ENCODE peak calls at places on chromosomes 13 and 19, in nine cellular contexts. R is BE2C, T is B cell, V is A549, F is AG04449, O is neural crest cell, B is brain microvascular endothelial cell, H is nephron progenitor cell, J is endothelial cell. S is an unnamed sample.

GRCh38 chr13:38582133-38582532 is 104.7 kb upstream of the FREM2 start:
- DNase-seq in R (peak), T (peak), V (peak), F (no peak), O (peak), B (peak), H (peak), J (peak), S (peak)

GRCh38 chr19:13022111-13022858 is 27.0 kb downstream of the NFIX start:
- DNase-seq in R (no peak), T (peak), V (no peak), F (no peak), O (no peak), B (peak), H (no peak), J (no peak), S (no peak)

GRCh38 chr13:73421310-73421912 is 362.6 kb downstream of the KLF5 start:
- DNase-seq in R (no peak), T (no peak), V (no peak), F (no peak), O (no peak), B (no peak), H (no peak), J (no peak), S (peak)

GRCh38 chr19:48415395-48415794 is 21.9 kb downstream of the GRIN2D start:
- DNase-seq in R (peak), T (peak), V (peak), F (no peak), O (no peak), B (peak), H (peak), J (peak), S (peak)

GRCh38 chr13:113663934-113664333 is 3.1 kb upstream of the GRK1 start:
- DNase-seq in R (peak), T (no peak), V (no peak), F (no peak), O (no peak), B (no peak), H (no peak), J (no peak), S (no peak)

GRCh38 chr19:51688665-51689571 is 4.2 kb upstream of the SPACA6 start:
- DNase-seq in R (peak), T (no peak), V (peak), F (peak), O (peak), B (peak), H (peak), J (peak), S (peak)

GRCh38 chr13:88932950-88933349 is 1261.8 kb downstream of the SLITRK5 start:
- DNase-seq in R (no peak), T (no peak), V (no peak), F (no peak), O (no peak), B (no peak), H (no peak), J (no peak), S (no peak)

GRCh38 chr13:41960195-41960699 is 662 bp downstream of the VWA8 start:
- DNase-seq in R (peak), T (no peak), V (no peak), F (no peak), O (no peak), B (no peak), H (peak), J (no peak), S (peak)

GRCh38 chr13:66513728-66514127 is 716.4 kb downstream of the PCDH9 start:
- DNase-seq in R (no peak), T (no peak), V (no peak), F (no peak), O (no peak), B (peak), H (no peak), J (no peak), S (peak)

GRCh38 chr19:50932018-50932689 is 20.7 kb downstream of the KLK5 start:
- DNase-seq in R (no peak), T (no peak), V (no peak), F (no peak), O (no peak), B (no peak), H (no peak), J (no peak), S (no peak)

GRCh38 chr19:17496337-17496997 is 15.0 kb upstream of the PGLS start:
- DNase-seq in R (peak), T (peak), V (peak), F (no peak), O (peak), B (peak), H (peak), J (peak), S (peak)

GRCh38 chr13:111171629-111172028 is 56.5 kb downstream of the ARHGEF7 start:
- DNase-seq in R (no peak), T (no peak), V (no peak), F (no peak), O (no peak), B (no peak), H (no peak), J (no peak), S (no peak)

GRCh38 chr19:1313695-1314613 is 28.3 kb downstream of the EFNA2 start:
- DNase-seq in R (peak), T (no peak), V (peak), F (no peak), O (no peak), B (no peak), H (no peak), J (no peak), S (peak)

GRCh38 chr19:56839665-56840451 is 668 bp downstream of the PEG3 start:
- DNase-seq in R (peak), T (peak), V (no peak), F (no peak), O (no peak), B (peak), H (no peak), J (no peak), S (no peak)

GRCh38 chr19:10946964-10947657 is 13.7 kb upstream of the SMARCA4 start:
- DNase-seq in R (no peak), T (no peak), V (peak), F (peak), O (no peak), B (no peak), H (no peak), J (no peak), S (peak)

GRCh38 chr13:27406178-27406939 is 18.1 kb upstream of the GTF3A start:
- DNase-seq in R (peak), T (peak), V (peak), F (no peak), O (no peak), B (peak), H (no peak), J (peak), S (peak)

GRCh38 chr19:57559008-57559403 is 657 bp downstream of the ZNF550 start:
- DNase-seq in R (peak), T (peak), V (peak), F (no peak), O (no peak), B (peak), H (peak), J (peak), S (no peak)

GRCh38 chr19:55697698-55698097 is 22.7 kb downstream of the EPN1 start:
- DNase-seq in R (no peak), T (no peak), V (no peak), F (no peak), O (no peak), B (no peak), H (no peak), J (no peak), S (no peak)

GRCh38 chr19:31258211-31259052 is 90.8 kb downstream of the TSHZ3 start:
- DNase-seq in R (no peak), T (no peak), V (no peak), F (no peak), O (no peak), B (no peak), H (no peak), J (no peak), S (no peak)

GRCh38 chr13:109592776-109593175 is 193.6 kb downstream of the IRS2 start:
- DNase-seq in R (no peak), T (no peak), V (no peak), F (no peak), O (no peak), B (no peak), H (no peak), J (no peak), S (no peak)

GRCh38 chr19:1322198-1322981 is 36.7 kb downstream of the EFNA2 start:
- DNase-seq in R (no peak), T (no peak), V (no peak), F (no peak), O (no peak), B (no peak), H (no peak), J (no peak), S (no peak)

GRCh38 chr19:2055871-2056809 is 5.1 kb upstream of the MKNK2 start:
- DNase-seq in R (no peak), T (peak), V (peak), F (no peak), O (no peak), B (no peak), H (no peak), J (no peak), S (peak)

GRCh38 chr13:108987488-108987887 is 358.1 kb downstream of the MYO16 start:
- DNase-seq in R (no peak), T (no peak), V (no peak), F (peak), O (no peak), B (no peak), H (no peak), J (no peak), S (no peak)

GRCh38 chr19:38715540-38715939 is 28.7 kb downstream of the CAPN12 start:
- DNase-seq in R (no peak), T (no peak), V (no peak), F (no peak), O (no peak), B (no peak), H (no peak), J (no peak), S (no peak)

GRCh38 chr19:1156305-1156801 is 17.7 kb downstream of the SBNO2 start:
- DNase-seq in R (no peak), T (no peak), V (peak), F (no peak), O (no peak), B (no peak), H (no peak), J (no peak), S (no peak)

GRCh38 chr13:29118471-29118870 is 298.3 kb downstream of the MTUS2 start:
- DNase-seq in R (no peak), T (no peak), V (no peak), F (no peak), O (no peak), B (no peak), H (no peak), J (no peak), S (no peak)

GRCh38 chr13:99314640-99315176 is 7.5 kb upstream of the GPR183 start:
- DNase-seq in R (no peak), T (no peak), V (no peak), F (no peak), O (no peak), B (peak), H (no peak), J (no peak), S (peak)

GRCh38 chr19:19656451-19657396 is 6.8 kb downstream of the ATP13A1 start:
- DNase-seq in R (no peak), T (no peak), V (no peak), F (no peak), O (no peak), B (no peak), H (no peak), J (no peak), S (no peak)

GRCh38 chr13:97198753-97199152 is 23.4 kb upstream of the MBNL2 start:
- DNase-seq in R (no peak), T (no peak), V (no peak), F (no peak), O (no peak), B (no peak), H (no peak), J (no peak), S (no peak)

GRCh38 chr19:1901940-1902404 is 3.2 kb upstream of the ADAT3 start:
- DNase-seq in R (no peak), T (no peak), V (no peak), F (no peak), O (no peak), B (no peak), H (no peak), J (no peak), S (no peak)

GRCh38 chr13:27794075-27794691 is 1.9 kb downstream of the GSX1 start:
- DNase-seq in R (no peak), T (no peak), V (no peak), F (no peak), O (no peak), B (no peak), H (peak), J (no peak), S (no peak)

GRCh38 chr13:33016414-33017409 is at the start of gene KL:
- DNase-seq in R (peak), T (peak), V (peak), F (no peak), O (peak), B (no peak), H (peak), J (peak), S (no peak)
- TF ChIP-seq CTCF in R (no peak), T (no peak), V (no peak), F (no peak), O (peak), B (peak), H (no peak), J (no peak), S (peak)

DNA sequence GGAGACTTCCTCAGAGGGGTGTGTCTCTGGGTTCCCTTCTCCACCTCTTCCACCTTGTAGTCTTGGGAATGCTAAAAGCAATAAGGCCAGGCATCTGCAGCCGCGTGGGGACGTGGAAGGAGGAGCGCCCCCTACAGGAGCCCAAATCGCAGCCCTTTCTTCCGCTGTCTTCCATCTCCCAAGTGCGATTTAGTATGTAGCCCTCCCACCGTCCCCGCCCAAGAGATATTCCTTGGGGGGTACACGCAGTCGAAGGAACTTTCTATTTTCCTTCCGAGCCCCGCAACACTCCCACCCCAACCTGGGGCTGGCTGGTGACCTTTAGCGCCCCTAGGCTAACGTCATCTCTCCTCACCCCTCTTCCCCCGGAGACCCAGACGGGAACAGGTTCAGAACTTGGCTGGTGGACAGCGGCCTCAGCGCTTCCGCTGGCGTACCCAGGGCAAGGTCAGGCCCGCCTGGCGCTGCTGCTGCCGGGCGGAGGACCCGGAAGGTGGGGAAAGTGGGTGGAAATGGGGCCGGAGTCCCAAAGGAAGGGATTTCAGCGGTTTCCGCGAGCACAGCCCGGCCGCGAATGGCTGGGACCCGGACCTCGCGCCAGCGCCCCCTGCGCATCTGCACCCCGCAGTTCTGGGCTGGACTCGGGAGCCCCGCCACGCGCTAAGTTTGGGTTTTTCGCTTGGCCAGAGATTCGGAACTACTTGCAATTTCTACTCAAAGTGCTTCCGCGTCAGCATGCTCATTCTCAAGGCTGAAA is 2.1 kb upstream of the PCDH8 start:
- DNase-seq in R (peak), T (peak), V (peak), F (no peak), O (peak), B (no peak), H (peak), J (peak), S (peak)
- TF ChIP-seq CTCF in R (peak), T (no peak), V (no peak), F (no peak), O (peak), B (peak), H (peak), J (peak), S (peak)

GRCh38 chr19:4054471-4055208 is 12.1 kb downstream of the ZBTB7A start:
- DNase-seq in R (peak), T (no peak), V (no peak), F (no peak), O (no peak), B (no peak), H (no peak), J (no peak), S (no peak)

GRCh38 chr19:4051175-4052101 is 15.3 kb downstream of the ZBTB7A start:
- DNase-seq in R (peak), T (no peak), V (peak), F (no peak), O (no peak), B (peak), H (no peak), J (no peak), S (no peak)

GRCh38 chr19:4053423-4054324 is 13.0 kb downstream of the ZBTB7A start:
- DNase-seq in R (peak), T (no peak), V (no peak), F (no peak), O (no peak), B (no peak), H (no peak), J (no peak), S (no peak)

GRCh38 chr19:4052993-4053422 is 13.7 kb downstream of the ZBTB7A start:
- DNase-seq in R (no peak), T (no peak), V (peak), F (no peak), O (no peak), B (no peak), H (no peak), J (no peak), S (no peak)

GRCh38 chr19:4052114-4052992 is 14.3 kb downstream of the ZBTB7A start:
- DNase-seq in R (peak), T (no peak), V (peak), F (no peak), O (no peak), B (no peak), H (no peak), J (no peak), S (no peak)
- TF ChIP-seq CTCF in R (no peak), T (no peak), V (no peak), F (no peak), O (no peak), B (no peak), H (no peak), J (no peak), S (no peak)

GRCh38 chr19:35508129-35508528 is 5.3 kb downstream of the DMKN start:
- DNase-seq in R (no peak), T (no peak), V (no peak), F (no peak), O (no peak), B (no peak), H (no peak), J (no peak), S (no peak)

GRCh38 chr19:35507561-35507960 is 5.9 kb downstream of the DMKN start:
- DNase-seq in R (no peak), T (no peak), V (no peak), F (no peak), O (no peak), B (no peak), H (no peak), J (no peak), S (no peak)

GRCh38 chr19:35510626-35510964 is 2.9 kb downstream of the DMKN start:
- DNase-seq in R (no peak), T (no peak), V (no peak), F (no peak), O (no peak), B (no peak), H (no peak), J (no peak), S (no peak)

GRCh38 chr19:35509861-35510625 is 3.4 kb downstream of the DMKN start:
- DNase-seq in R (peak), T (peak), V (peak), F (no peak), O (peak), B (no peak), H (peak), J (peak), S (peak)

DNA sequence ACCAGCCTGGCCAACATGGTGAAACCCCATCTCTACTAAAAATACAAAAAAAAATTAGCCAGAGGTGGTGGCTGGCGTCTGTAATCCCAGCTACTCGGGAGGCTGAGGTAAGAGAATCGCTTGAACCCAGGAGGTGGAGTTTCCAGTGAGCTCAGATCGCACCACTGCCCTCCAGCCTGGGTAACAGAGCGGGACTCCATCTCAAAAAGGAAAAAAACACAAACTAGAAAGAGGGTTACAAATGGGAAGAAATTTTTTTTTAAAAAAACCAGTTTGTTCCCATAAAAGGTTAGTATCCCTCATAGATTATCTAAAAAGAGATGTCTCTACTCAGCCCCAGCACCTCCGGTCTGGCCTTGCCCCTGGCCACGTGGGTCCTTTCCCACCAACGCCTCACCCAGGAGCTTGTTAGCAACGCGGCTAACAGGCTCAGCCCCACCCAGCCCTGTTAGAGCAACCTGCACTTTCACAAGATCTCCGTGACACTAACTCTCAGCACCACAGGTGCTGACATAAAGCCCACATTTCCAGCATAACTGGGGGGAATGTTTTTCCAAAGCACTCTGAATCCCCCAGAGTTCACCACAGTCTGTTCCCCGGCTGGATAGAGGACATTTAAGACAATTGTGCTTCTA is 4.3 kb downstream of the DMKN start:
- DNase-seq in R (no peak), T (peak), V (peak), F (no peak), O (no peak), B (no peak), H (peak), J (peak), S (no peak)
- TF ChIP-seq CTCF in R (no peak), T (no peak), V (no peak), F (no peak), O (no peak), B (no peak), H (no peak), J (no peak), S (no peak)

DNA sequence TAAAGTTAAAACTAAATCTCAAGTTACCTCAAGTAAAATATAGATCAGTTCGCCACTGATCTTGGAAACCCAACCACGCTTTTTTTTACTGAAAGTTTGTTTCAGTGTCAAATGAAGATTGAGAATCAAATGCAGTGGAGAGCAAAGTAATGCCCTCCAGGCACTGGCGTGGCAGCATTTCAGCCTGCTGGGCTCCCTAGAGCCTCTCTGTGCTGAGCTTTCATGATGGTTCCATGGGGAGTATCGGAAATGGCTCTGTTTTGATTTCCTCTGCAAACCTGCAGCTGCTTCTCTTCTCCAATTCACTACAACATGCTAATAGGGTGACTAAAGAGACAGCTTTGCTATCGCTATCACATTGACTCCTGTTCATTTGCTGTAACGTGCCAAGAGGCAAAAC is 141.6 kb downstream of the FGF14 start:
- DNase-seq in R (no peak), T (no peak), V (no peak), F (no peak), O (no peak), B (no peak), H (no peak), J (no peak), S (no peak)
- TF ChIP-seq CTCF in R (no peak), T (no peak), V (no peak), F (no peak), O (no peak), B (no peak), H (no peak), J (no peak), S (no peak)

DNA sequence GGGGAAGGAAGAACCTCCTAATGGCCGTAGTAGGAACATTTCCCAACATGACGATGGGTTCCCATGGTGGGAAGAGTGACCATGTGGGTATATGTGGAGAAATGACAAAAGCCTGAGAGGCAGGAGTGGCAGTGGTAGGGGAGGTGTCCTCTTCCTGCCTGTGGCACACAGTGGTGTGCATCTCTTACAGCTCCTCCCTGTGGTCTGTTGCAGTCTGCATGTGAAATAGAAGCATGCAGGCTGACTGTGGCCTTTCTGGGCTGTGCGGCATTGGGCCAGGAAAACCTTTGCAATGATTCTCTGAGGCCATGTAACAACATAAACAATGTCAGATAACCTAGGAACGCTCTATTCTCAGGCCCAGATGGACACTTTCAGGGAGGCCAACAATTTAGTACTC is 84.0 kb downstream of the LACC1 start:
- DNase-seq in R (no peak), T (no peak), V (peak), F (no peak), O (no peak), B (no peak), H (no peak), J (no peak), S (no peak)
- TF ChIP-seq CTCF in R (peak), T (no peak), V (no peak), F (no peak), O (no peak), B (peak), H (no peak), J (no peak), S (no peak)